ENCODE peak calls at places on chromosomes 5 and 9, in seven cellular contexts. V is GM12865, J is cardiac muscle cell, S is astrocyte, F is psoas muscle, W is uterus, N is pancreas. B is an unnamed sample.

GRCh38 chr5:133108481-133108921 is 56.7 kb downstream of the HSPA4 start:
- DNase-seq in V (peak; percentile 21), J (no peak), S (no peak), F (no peak), W (no peak), N (no peak), B (no peak)

GRCh38 chr5:126562823-126563222 is 32.2 kb downstream of the ALDH7A1 start:
- DNase-seq in V (peak; percentile 37), J (no peak), S (no peak), F (no peak), W (no peak), N (no peak), B (no peak)

GRCh38 chr5:120806132-120806531 is 342.0 kb downstream of the PRR16 start:
- DNase-seq in V (no peak), J (peak; percentile 19), S (peak; percentile 14), F (no peak), W (no peak), N (no peak), B (no peak)

GRCh38 chr5:31824886-31825774 is 186.2 kb downstream of the PDZD2 start:
- DNase-seq in V (peak; percentile 53), J (peak; percentile 79), S (peak; percentile 26), F (peak; percentile 17), W (peak; percentile 58), N (no peak), B (no peak)

GRCh38 chr5:14665949-14666741 is 1.6 kb downstream of the OTULIN start:
- DNase-seq in V (peak; percentile 85), J (no peak), S (no peak), F (no peak), W (no peak), N (no peak), B (no peak)

GRCh38 chr5:34857894-34858293 is 18.9 kb downstream of the TTC23L start:
- DNase-seq in V (no peak), J (no peak), S (no peak), F (no peak), W (no peak), N (no peak), B (no peak)

GRCh38 chr9:79104216-79104615 is 467.5 kb upstream of the TLE4 start:
- DNase-seq in V (no peak), J (no peak), S (peak; percentile 67), F (no peak), W (no peak), N (no peak), B (no peak)

GRCh38 chr5:142644127-142644526 is 41.8 kb downstream of the FGF1 start:
- DNase-seq in V (no peak), J (no peak), S (no peak), F (no peak), W (no peak), N (no peak), B (no peak)

GRCh38 chr9:69089491-69089890 is 53.9 kb downstream of the FXN start:
- DNase-seq in V (no peak), J (no peak), S (no peak), F (no peak), W (no peak), N (no peak), B (no peak)

GRCh38 chr5:58452566-58453258 is 7.2 kb downstream of the PLK2 start:
- DNase-seq in V (no peak), J (peak; percentile 76), S (no peak), F (no peak), W (no peak), N (no peak), B (peak; percentile 20)

GRCh38 chr9:16286160-16286559 is 584.3 kb downstream of the BNC2 start:
- DNase-seq in V (no peak), J (no peak), S (no peak), F (no peak), W (no peak), N (no peak), B (no peak)

GRCh38 chr5:91182763-91183162 is 200.4 kb downstream of the ARRDC3 start:
- DNase-seq in V (peak; percentile 48), J (peak; percentile 32), S (no peak), F (peak; percentile 50), W (no peak), N (no peak), B (no peak)

GRCh38 chr5:91225848-91226686 is 157.1 kb downstream of the ARRDC3 start:
- DNase-seq in V (peak; percentile 73), J (no peak), S (no peak), F (no peak), W (no peak), N (peak; percentile 31), B (no peak)

GRCh38 chr5:173329370-173330150 is 1.3 kb upstream of the STC2 start:
- DNase-seq in V (peak; percentile 77), J (no peak), S (no peak), F (no peak), W (no peak), N (peak; percentile 58), B (no peak)

GRCh38 chr5:177595991-177596774 is 3.7 kb upstream of the B4GALT7 start:
- DNase-seq in V (no peak), J (no peak), S (no peak), F (no peak), W (no peak), N (no peak), B (no peak)

GRCh38 chr5:134939500-134939899 is 28.2 kb upstream of the CATSPER3 start:
- DNase-seq in V (no peak), J (no peak), S (no peak), F (no peak), W (no peak), N (no peak), B (no peak)

GRCh38 chr9:78054180-78054579 is 22.6 kb upstream of the GNAQ start:
- DNase-seq in V (no peak), J (no peak), S (no peak), F (no peak), W (no peak), N (no peak), B (no peak)

DNA sequence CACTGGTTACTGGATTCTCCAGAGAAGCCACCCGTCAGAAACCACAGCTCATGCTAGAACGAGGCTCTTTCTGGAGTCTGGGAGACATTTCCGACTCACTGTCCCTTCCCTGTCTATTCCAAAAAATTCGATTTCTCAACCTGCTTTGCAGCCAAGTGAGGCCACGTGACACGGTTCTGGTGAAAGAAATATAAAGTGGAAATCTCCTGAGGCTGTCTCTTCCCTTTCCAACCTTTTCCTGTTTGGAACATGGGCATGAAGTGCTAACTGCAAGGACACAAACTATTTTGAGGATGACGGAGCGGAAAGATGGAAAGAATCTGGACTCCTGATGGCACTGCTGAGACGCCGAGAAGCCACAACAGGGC is 6.1 kb upstream of the PTGS1 start:
- DNase-seq in V (no peak), J (peak; percentile 61), S (no peak), F (peak; percentile 61), W (no peak), N (no peak), B (peak; percentile 68)
- TF ChIP-seq CTCF in V (no peak), J (no peak), S (no peak), F (no peak), W (no peak), N (no peak), B (no peak)

DNA sequence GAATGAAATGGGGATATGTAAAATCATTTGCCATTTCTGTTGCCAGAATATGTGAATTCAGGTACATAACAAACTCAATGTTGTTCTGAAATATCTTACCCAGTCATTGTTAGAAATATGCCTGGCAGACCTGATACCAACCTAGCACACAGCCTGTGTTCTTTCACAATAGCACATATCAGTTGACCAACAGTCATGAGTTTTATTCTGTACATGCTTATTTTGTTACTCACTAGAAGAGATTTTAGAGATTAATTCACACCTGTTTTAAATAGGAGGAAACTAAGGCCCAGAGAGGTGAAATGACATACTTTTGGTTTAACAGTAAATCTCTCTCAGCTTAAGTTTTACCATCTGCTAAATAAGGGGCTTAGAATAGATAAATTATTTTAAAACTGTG is 8.4 kb upstream of the PPP1R2B start:
- DNase-seq in V (no peak), J (no peak), S (no peak), F (no peak), W (no peak), N (no peak), B (no peak)
- H3K4me3 ChIP-seq in V (no peak overlapping the region), J (no peak overlapping the region), S (no peak overlapping the region), F (no peak overlapping the region), W (no peak overlapping the region), N (no peak overlapping the region), B (no peak overlapping the region)

DNA sequence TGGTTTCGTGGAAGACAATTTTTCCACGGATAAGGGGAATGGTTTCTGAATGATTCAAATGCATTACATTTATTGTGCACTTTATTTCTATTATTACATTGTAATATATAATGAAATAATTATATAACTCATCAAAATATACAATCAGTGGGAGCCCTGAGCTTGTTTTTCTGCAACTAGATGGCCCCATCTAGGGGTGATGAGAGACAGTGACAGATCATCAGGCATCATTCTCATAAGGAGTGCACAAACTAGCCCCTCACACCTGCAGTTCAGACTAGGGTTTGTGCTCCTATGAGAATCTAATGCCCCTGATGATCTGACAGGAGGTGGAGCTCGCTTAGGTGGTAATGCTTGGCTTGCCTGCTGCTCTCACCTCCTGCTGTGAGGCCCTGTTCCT is 6.4 kb downstream of the ISCA1 start:
- DNase-seq in V (no peak), J (no peak), S (no peak), F (no peak), W (no peak), N (no peak), B (no peak)
- TF ChIP-seq CTCF in V (no peak), J (peak; percentile 25), S (peak; percentile 17), F (peak; percentile 6), W (no peak), N (no peak), B (no peak)

GRCh38 chr9:108496866-108497265 is 358.9 kb downstream of the ACTL7B start:
- DNase-seq in V (no peak), J (no peak), S (no peak), F (no peak), W (no peak), N (no peak), B (no peak)
- H3K4me3 ChIP-seq in V (no peak overlapping the region), J (no peak overlapping the region), S (no peak overlapping the region), F (no peak overlapping the region), W (no peak overlapping the region), N (no peak overlapping the region), B (no peak overlapping the region)